ENCODE peak calls at places on chromosomes 6 and 20, in four cellular contexts. One of them, this sample, is unnamed.

GRCh38 chr20:53707341-53708102 is 113.9 kb upstream of the ZNF217 start:
- DNase-seq in activated CD4-positive, alpha-beta T cell treated with anti-CD3 and anti-CD28 coated beads for 1 hour: no peak
- DNase-seq in sigmoid colon: no peak
- DNase-seq in H9: no peak
- DNase-seq in this sample: no peak

GRCh38 chr6:124433369-124434064 is 528.7 kb upstream of the RNF217 start:
- DNase-seq in activated CD4-positive, alpha-beta T cell treated with anti-CD3 and anti-CD28 coated beads for 1 hour: no peak
- DNase-seq in sigmoid colon: no peak
- DNase-seq in H9: no peak
- DNase-seq in this sample: no peak

GRCh38 chr6:118551673-118552063 is 3.6 kb downstream of the PLN start:
- DNase-seq in activated CD4-positive, alpha-beta T cell treated with anti-CD3 and anti-CD28 coated beads for 1 hour: no peak
- DNase-seq in sigmoid colon: no peak
- DNase-seq in H9: no peak
- DNase-seq in this sample: no peak

GRCh38 chr6:14094721-14095120 is 22.9 kb upstream of the CD83 start:
- DNase-seq in activated CD4-positive, alpha-beta T cell treated with anti-CD3 and anti-CD28 coated beads for 1 hour: no peak
- DNase-seq in sigmoid colon: no peak
- DNase-seq in H9: no peak
- DNase-seq in this sample: no peak

GRCh38 chr20:57478176-57478575 is 46.8 kb downstream of the CTCFL start:
- DNase-seq in activated CD4-positive, alpha-beta T cell treated with anti-CD3 and anti-CD28 coated beads for 1 hour: no peak
- DNase-seq in sigmoid colon: no peak
- DNase-seq in H9: no peak
- DNase-seq in this sample: no peak

GRCh38 chr6:170006524-170007467 is 255.4 kb downstream of the ERMARD start:
- DNase-seq in activated CD4-positive, alpha-beta T cell treated with anti-CD3 and anti-CD28 coated beads for 1 hour: no peak
- DNase-seq in sigmoid colon: peak; percentile 40
- DNase-seq in H9: peak; percentile 96
- DNase-seq in this sample: no peak

GRCh38 chr20:25341716-25342680 is 48.6 kb downstream of the ABHD12 start:
- DNase-seq in activated CD4-positive, alpha-beta T cell treated with anti-CD3 and anti-CD28 coated beads for 1 hour: no peak
- DNase-seq in sigmoid colon: no peak
- DNase-seq in H9: no peak
- DNase-seq in this sample: no peak

GRCh38 chr6:151004415-151005024 is 139.0 kb downstream of the MTHFD1L start:
- DNase-seq in activated CD4-positive, alpha-beta T cell treated with anti-CD3 and anti-CD28 coated beads for 1 hour: no peak
- DNase-seq in sigmoid colon: no peak
- DNase-seq in H9: no peak
- DNase-seq in this sample: no peak

GRCh38 chr6:16698988-16699868 is 62.0 kb downstream of the ATXN1 start:
- DNase-seq in activated CD4-positive, alpha-beta T cell treated with anti-CD3 and anti-CD28 coated beads for 1 hour: no peak
- DNase-seq in sigmoid colon: no peak
- DNase-seq in H9: no peak
- DNase-seq in this sample: no peak

GRCh38 chr6:41599015-41599835 is 39.0 kb upstream of the MDFI start:
- DNase-seq in activated CD4-positive, alpha-beta T cell treated with anti-CD3 and anti-CD28 coated beads for 1 hour: no peak
- DNase-seq in sigmoid colon: peak; percentile 61
- DNase-seq in H9: peak; percentile 52
- DNase-seq in this sample: no peak

GRCh38 chr6:39251406-39251805 is 22.1 kb upstream of the KCNK5 start:
- DNase-seq in activated CD4-positive, alpha-beta T cell treated with anti-CD3 and anti-CD28 coated beads for 1 hour: no peak
- DNase-seq in sigmoid colon: no peak
- DNase-seq in H9: no peak
- DNase-seq in this sample: no peak

GRCh38 chr6:149728499-149729234 is 10.8 kb upstream of the LATS1 start:
- DNase-seq in activated CD4-positive, alpha-beta T cell treated with anti-CD3 and anti-CD28 coated beads for 1 hour: no peak
- DNase-seq in sigmoid colon: no peak
- DNase-seq in H9: no peak
- DNase-seq in this sample: no peak

GRCh38 chr6:47520282-47520681 is 42.7 kb downstream of the CD2AP start:
- DNase-seq in activated CD4-positive, alpha-beta T cell treated with anti-CD3 and anti-CD28 coated beads for 1 hour: no peak
- DNase-seq in sigmoid colon: no peak
- DNase-seq in H9: no peak
- DNase-seq in this sample: no peak

GRCh38 chr6:53646606-53647005 is 18.9 kb downstream of the KLHL31 start:
- DNase-seq in activated CD4-positive, alpha-beta T cell treated with anti-CD3 and anti-CD28 coated beads for 1 hour: no peak
- DNase-seq in sigmoid colon: no peak
- DNase-seq in H9: no peak
- DNase-seq in this sample: no peak

GRCh38 chr20:7180261-7181045 is 413.0 kb downstream of the BMP2 start:
- DNase-seq in activated CD4-positive, alpha-beta T cell treated with anti-CD3 and anti-CD28 coated beads for 1 hour: no peak
- DNase-seq in sigmoid colon: no peak
- DNase-seq in H9: no peak
- DNase-seq in this sample: no peak

GRCh38 chr6:33297956-33298772 is 578 bp downstream of the RGL2 start:
- DNase-seq in activated CD4-positive, alpha-beta T cell treated with anti-CD3 and anti-CD28 coated beads for 1 hour: no peak
- DNase-seq in sigmoid colon: peak; percentile 90
- DNase-seq in H9: peak; percentile 91
- DNase-seq in this sample: no peak

GRCh38 chr6:141484726-141485125 is 648.0 kb upstream of the GJE1 start:
- DNase-seq in activated CD4-positive, alpha-beta T cell treated with anti-CD3 and anti-CD28 coated beads for 1 hour: no peak
- DNase-seq in sigmoid colon: no peak
- DNase-seq in H9: no peak
- DNase-seq in this sample: no peak

GRCh38 chr20:5741089-5741488 is 9.1 kb upstream of the SHLD1 start:
- DNase-seq in activated CD4-positive, alpha-beta T cell treated with anti-CD3 and anti-CD28 coated beads for 1 hour: no peak
- DNase-seq in sigmoid colon: no peak
- DNase-seq in H9: no peak
- DNase-seq in this sample: no peak

GRCh38 chr6:81769834-81770233 is 17.4 kb upstream of the TENT5A start:
- DNase-seq in activated CD4-positive, alpha-beta T cell treated with anti-CD3 and anti-CD28 coated beads for 1 hour: no peak
- DNase-seq in sigmoid colon: no peak
- DNase-seq in H9: no peak
- DNase-seq in this sample: no peak

GRCh38 chr6:148407372-148407771 is 64.7 kb downstream of the SASH1 start:
- DNase-seq in activated CD4-positive, alpha-beta T cell treated with anti-CD3 and anti-CD28 coated beads for 1 hour: no peak
- DNase-seq in sigmoid colon: no peak
- DNase-seq in H9: no peak
- DNase-seq in this sample: no peak

GRCh38 chr20:63594043-63594561 is 20.1 kb upstream of the HELZ2 start:
- DNase-seq in activated CD4-positive, alpha-beta T cell treated with anti-CD3 and anti-CD28 coated beads for 1 hour: no peak
- DNase-seq in sigmoid colon: no peak
- DNase-seq in H9: no peak
- DNase-seq in this sample: peak; percentile 80

GRCh38 chr6:24923885-24924401 is 11.8 kb downstream of the RIPOR2 start:
- DNase-seq in activated CD4-positive, alpha-beta T cell treated with anti-CD3 and anti-CD28 coated beads for 1 hour: no peak
- DNase-seq in sigmoid colon: no peak
- DNase-seq in H9: peak; percentile 51
- DNase-seq in this sample: no peak

GRCh38 chr6:63476302-63476701 is 96.0 kb upstream of the LOC128125822 start:
- DNase-seq in activated CD4-positive, alpha-beta T cell treated with anti-CD3 and anti-CD28 coated beads for 1 hour: no peak
- DNase-seq in sigmoid colon: no peak
- DNase-seq in H9: peak; percentile 28
- DNase-seq in this sample: no peak

GRCh38 chr6:148231572-148231971 is 111.1 kb upstream of the SASH1 start:
- DNase-seq in activated CD4-positive, alpha-beta T cell treated with anti-CD3 and anti-CD28 coated beads for 1 hour: no peak
- DNase-seq in sigmoid colon: no peak
- DNase-seq in H9: no peak
- DNase-seq in this sample: no peak

GRCh38 chr6:28725890-28726348 is 197.9 kb downstream of the TRIM27 start:
- DNase-seq in activated CD4-positive, alpha-beta T cell treated with anti-CD3 and anti-CD28 coated beads for 1 hour: no peak
- DNase-seq in sigmoid colon: no peak
- DNase-seq in H9: peak; percentile 69
- DNase-seq in this sample: no peak

This sample was measured in RWPE2.